ENCODE peak calls at places on chromosomes 1 and 21, in six cellular contexts. J, Z, Y, O, V and B are unnamed samples.

GRCh38 chr1:92186081-92186480 is 31.6 kb upstream of the C1orf146 start:
- DNase-seq in Y (no peak), O (no peak), V (peak; percentile 33), Z (no peak), J (no peak), B (no peak)

GRCh38 chr1:3061981-3062615 is 6.9 kb upstream of the PRDM16 start:
- DNase-seq in O (peak; percentile 36), Y (no peak), V (no peak), J (no peak), Z (no peak), B (no peak)

GRCh38 chr1:905811-906531 is 17.8 kb upstream of the SAMD11 start:
- DNase-seq in Z (no peak), J (peak; percentile 16), Y (no peak), O (peak; percentile 24), V (no peak), B (no peak)

GRCh38 chr1:208593306-208594006 is 349.3 kb upstream of the PLXNA2 start:
- DNase-seq in J (no peak), O (no peak), Z (no peak), V (no peak), Y (peak; percentile 15), B (no peak)

GRCh38 chr21:42532466-42533181 is 19.0 kb downstream of the SLC37A1 start:
- DNase-seq in V (no peak), Y (peak; percentile 60), O (peak; percentile 10), Z (no peak), J (peak; percentile 87), B (no peak)

GRCh38 chr1:45787905-45788304 is 15.5 kb upstream of the MAST2 start:
- DNase-seq in Z (no peak), Y (no peak), O (no peak), V (no peak), J (no peak), B (no peak)

GRCh38 chr1:62720946-62721554 is 32.9 kb upstream of the DOCK7 start:
- DNase-seq in Y (peak; percentile 74), O (no peak), V (peak; percentile 14), J (no peak), Z (no peak), B (no peak)

GRCh38 chr1:219031821-219032220 is 141.9 kb upstream of the LYPLAL1 start:
- DNase-seq in Z (no peak), Y (no peak), J (no peak), O (no peak), V (peak; percentile 31), B (no peak)

GRCh38 chr1:16387201-16388185 is 20.5 kb downstream of the SZRD1 start:
- DNase-seq in O (no peak), Z (no peak), V (peak; percentile 32), Y (no peak), J (peak; percentile 49), B (no peak)

GRCh38 chr21:37060296-37060695 is 12.6 kb downstream of the PIGP start:
- DNase-seq in J (peak; percentile 32), O (peak; percentile 76), Y (peak; percentile 99), Z (no peak), V (peak; percentile 93), B (peak; percentile 100)

GRCh38 chr21:33078907-33079582 is 9.1 kb downstream of the OLIG1 start:
- DNase-seq in V (peak; percentile 14), Y (no peak), Z (peak; percentile 8), O (no peak), J (peak; percentile 92), B (no peak)

GRCh38 chr1:153963030-153963849 is at the start of gene SLC39A1:
- DNase-seq in V (peak; percentile 96), O (peak; percentile 99), Y (peak; percentile 98), Z (peak; percentile 88), J (peak; percentile 97), B (peak; percentile 100)

GRCh38 chr1:245458761-245459174 is 304.0 kb downstream of the KIF26B start:
- DNase-seq in O (no peak), V (peak; percentile 6), Z (no peak), Y (peak; percentile 80), J (no peak), B (no peak)

GRCh38 chr1:67755619-67756018 is 70.6 kb downstream of the GADD45A start:
- DNase-seq in V (no peak), Y (peak; percentile 92), J (no peak), Z (no peak), O (no peak), B (peak; percentile 24)

GRCh38 chr1:41891403-41891896 is 27.3 kb downstream of the HIVEP3 start:
- DNase-seq in Y (peak; percentile 41), O (no peak), V (peak; percentile 57), Z (peak; percentile 68), J (peak; percentile 73), B (no peak)

GRCh38 chr1:181033128-181033798 is 520 bp upstream of the MR1 start:
- DNase-seq in J (peak; percentile 68), V (peak; percentile 50), Z (no peak), Y (no peak), O (no peak), B (no peak)

GRCh38 chr21:45265721-45266517 is 21.8 kb downstream of the POFUT2 start:
- DNase-seq in V (no peak), Y (no peak), O (peak; percentile 14), Z (no peak), J (no peak), B (no peak)

GRCh38 chr1:18730321-18730720 is 99.7 kb downstream of the PAX7 start:
- DNase-seq in Z (no peak), J (no peak), Y (no peak), O (no peak), V (no peak), B (no peak)

GRCh38 chr1:20486457-20487235 is 636 bp upstream of the CAMK2N1 start:
- DNase-seq in Y (peak; percentile 97), O (peak; percentile 86), Z (no peak), V (peak; percentile 61), J (no peak), B (peak; percentile 89)

GRCh38 chr1:25748531-25749205 is 51.3 kb upstream of the SELENON start:
- DNase-seq in O (no peak), J (no peak), Z (no peak), Y (peak; percentile 36), V (no peak), B (peak; percentile 32)

GRCh38 chr1:60222492-60223369 is 149.2 kb upstream of the C1orf87 start:
- DNase-seq in V (no peak), Z (no peak), J (no peak), Y (no peak), O (no peak), B (no peak)

GRCh38 chr1:145979746-145980435 is 15.4 kb downstream of the POLR3GL start:
- DNase-seq in Z (peak; percentile 55), O (no peak), J (peak; percentile 48), Y (peak; percentile 45), V (peak; percentile 61), B (no peak)

GRCh38 chr1:244369256-244370057 is 82.3 kb downstream of the ADSS2 start:
- DNase-seq in O (peak; percentile 82), Y (no peak), J (no peak), V (no peak), Z (no peak), B (peak; percentile 16)

GRCh38 chr1:230191079-230191478 is 124.0 kb downstream of the GALNT2 start:
- DNase-seq in Z (no peak), J (no peak), V (peak; percentile 89), O (no peak), Y (no peak), B (peak; percentile 17)

GRCh38 chr1:154726903-154727302 is 118.9 kb upstream of the ADAR start:
- DNase-seq in Y (no peak), O (peak; percentile 46), V (no peak), J (no peak), Z (no peak), B (no peak)

GRCh38 chr1:17233675-17234074 is 15.2 kb upstream of the PADI3 start:
- DNase-seq in V (peak; percentile 78), Z (no peak), J (no peak), Y (no peak), O (no peak), B (no peak)

GRCh38 chr1:90334137-90334536 is 339.2 kb downstream of the ZNF326 start:
- DNase-seq in Z (no peak), Y (no peak), J (no peak), V (no peak), O (no peak), B (no peak)

GRCh38 chr1:211698161-211699026 is 23.0 kb upstream of the NEK2 start:
- DNase-seq in V (peak; percentile 68), Z (peak; percentile 72), Y (peak; percentile 31), J (peak; percentile 79), O (peak; percentile 88), B (peak; percentile 70)

GRCh38 chr1:54558434-54559030 is 10.5 kb downstream of the ACOT11 start:
- DNase-seq in J (no peak), Y (no peak), V (no peak), Z (no peak), O (no peak), B (no peak)

GRCh38 chr1:40982721-40983120 is 3.2 kb downstream of the CTPS1 start:
- DNase-seq in O (no peak), Y (no peak), V (no peak), Z (no peak), J (no peak), B (no peak)

GRCh38 chr1:170674986-170675385 is 11.1 kb downstream of the PRRX1 start:
- DNase-seq in V (no peak), O (no peak), Z (no peak), Y (no peak), J (no peak), B (no peak)

GRCh38 chr1:112267929-112268328 is 128.1 kb upstream of the CTTNBP2NL start:
- DNase-seq in V (no peak), Z (no peak), O (no peak), Y (no peak), J (no peak), B (no peak)

GRCh38 chr1:15902882-15903281 is 55.4 kb downstream of the SPEN start:
- DNase-seq in J (no peak), O (no peak), Y (no peak), V (peak; percentile 67), Z (no peak), B (no peak)

GRCh38 chr1:225355863-225356262 is 72.0 kb downstream of the LBR start:
- DNase-seq in Z (no peak), Y (no peak), O (no peak), J (no peak), V (no peak), B (no peak)

GRCh38 chr21:45632897-45633260 is 10.6 kb upstream of the PCBP3 start:
- DNase-seq in V (no peak), Y (no peak), J (no peak), Z (no peak), O (no peak), B (no peak)

GRCh38 chr21:32414579-32415358 is 2.3 kb downstream of the EVA1C start:
- DNase-seq in Z (no peak), J (no peak), V (peak; percentile 68), O (no peak), Y (peak; percentile 53), B (no peak)